ENCODE peak calls at places on chromosomes 11 and 22, in eight cellular contexts. E is COR-L47, V is SJSA1, A is posterior cingulate gyrus, I is BJ, O is right cardiac atrium, K is cardiac septum, G is body of pancreas. L is an unnamed sample.

GRCh38 chr11:47234669-47235075 is 13.9 kb downstream of the ACP2 start:
- DNase-seq in O (no peak), I (no peak), A (no peak), V (no peak), G (peak), E (peak), K (no peak), L (peak)

GRCh38 chr11:113874920-113875413 is 405 bp downstream of the USP28 start:
- DNase-seq in E (no peak), K (no peak), V (peak), I (no peak), A (peak), O (no peak), G (no peak), L (peak)

GRCh38 chr11:65426839-65427690 is 4.5 kb downstream of the NEAT1 start:
- DNase-seq in E (no peak), V (peak), K (peak), G (peak), A (no peak), I (no peak), O (peak), L (peak)

GRCh38 chr11:84437129-84438123 is 1151.3 kb upstream of the CCDC90B start:
- DNase-seq in G (peak), V (no peak), A (peak), E (peak), K (no peak), I (no peak), O (peak), L (peak)

GRCh38 chr11:848988-849824 is 6.6 kb downstream of the TSPAN4 start:
- DNase-seq in O (no peak), K (no peak), I (no peak), V (no peak), G (no peak), E (peak), A (no peak), L (no peak)

GRCh38 chr22:18095101-18095805 is 15.4 kb upstream of the TUBA8 start:
- DNase-seq in I (no peak), O (no peak), E (no peak), V (no peak), K (no peak), A (no peak), G (peak), L (no peak)

GRCh38 chr11:75949023-75949672 is 134.1 kb downstream of the UVRAG start:
- DNase-seq in V (no peak), A (no peak), K (no peak), O (no peak), I (peak), G (no peak), E (no peak), L (peak)

GRCh38 chr22:44211946-44212930 is 31.5 kb downstream of the PARVG start:
- DNase-seq in I (no peak), O (no peak), G (no peak), V (no peak), K (no peak), A (no peak), E (no peak), L (peak)

GRCh38 chr11:10109836-10110235 is 184.2 kb downstream of the SBF2 start:
- DNase-seq in O (no peak), E (no peak), V (peak), G (no peak), A (no peak), K (no peak), I (peak), L (peak)

GRCh38 chr22:19174106-19175025 is 4.2 kb downstream of the SLC25A1 start:
- DNase-seq in O (peak), E (no peak), A (no peak), I (no peak), G (peak), K (no peak), V (no peak), L (peak)

GRCh38 chr11:64266339-64266738 is 15.0 kb downstream of the PLCB3 start:
- DNase-seq in G (no peak), A (no peak), V (no peak), E (no peak), O (peak), K (no peak), I (no peak), L (peak)

GRCh38 chr22:19737846-19738663 is 14.7 kb downstream of the GP1BB start:
- DNase-seq in A (no peak), V (no peak), K (no peak), G (no peak), O (no peak), I (no peak), E (no peak), L (no peak)